ENCODE peak calls at places on chromosomes 13 and 19, in six cellular contexts. One of them, this sample, is unnamed. For H3K4me1, the result is how much of the 10 kb centered on the place peaks cover.

GRCh38 chr19:18049390-18049789 is 37.3 kb downstream of the IL12RB1 start:
- DNase-seq in H1: no peak
- DNase-seq in SK-N-SH: no peak
- DNase-seq in K562: no peak
- DNase-seq in HepG2: no peak
- DNase-seq in GM12878: no peak
- DNase-seq in this sample: no peak

GRCh38 chr13:98507060-98507797 is 69.7 kb downstream of the STK24 start:
- DNase-seq in H1: no peak
- DNase-seq in SK-N-SH: peak
- DNase-seq in K562: peak
- DNase-seq in HepG2: peak
- DNase-seq in GM12878: no peak
- DNase-seq in this sample: no peak

GRCh38 chr19:28293685-28294084 is 919.3 kb downstream of the UQCRFS1 start:
- DNase-seq in H1: no peak
- DNase-seq in SK-N-SH: no peak
- DNase-seq in K562: no peak
- DNase-seq in HepG2: no peak
- DNase-seq in GM12878: no peak
- DNase-seq in this sample: no peak

GRCh38 chr19:42330521-42330835 is 5.0 kb downstream of the MEGF8 start:
- DNase-seq in H1: no peak
- DNase-seq in SK-N-SH: no peak
- DNase-seq in K562: no peak
- DNase-seq in HepG2: no peak
- DNase-seq in GM12878: no peak
- DNase-seq in this sample: no peak

GRCh38 chr13:70310720-70311119 is 202.5 kb upstream of the KLHL1 start:
- DNase-seq in H1: no peak
- DNase-seq in SK-N-SH: peak
- DNase-seq in K562: no peak
- DNase-seq in HepG2: peak
- DNase-seq in GM12878: no peak
- DNase-seq in this sample: peak

GRCh38 chr19:49861541-49862410 is 5.6 kb downstream of the PNKP start:
- DNase-seq in H1: no peak
- DNase-seq in SK-N-SH: no peak
- DNase-seq in K562: no peak
- DNase-seq in HepG2: no peak
- DNase-seq in GM12878: no peak
- DNase-seq in this sample: no peak

GRCh38 chr13:71285700-71286099 is 581.3 kb downstream of the DACH1 start:
- DNase-seq in H1: no peak
- DNase-seq in SK-N-SH: no peak
- DNase-seq in K562: no peak
- DNase-seq in HepG2: no peak
- DNase-seq in GM12878: no peak
- DNase-seq in this sample: no peak

GRCh38 chr19:41339936-41340335 is 13.8 kb downstream of the TGFB1 start:
- DNase-seq in H1: no peak
- DNase-seq in SK-N-SH: no peak
- DNase-seq in K562: no peak
- DNase-seq in HepG2: no peak
- DNase-seq in GM12878: no peak
- DNase-seq in this sample: no peak

GRCh38 chr19:50318438-50318837 is 10.7 kb downstream of the KCNC3 start:
- DNase-seq in H1: no peak
- DNase-seq in SK-N-SH: no peak
- DNase-seq in K562: no peak
- DNase-seq in HepG2: no peak
- DNase-seq in GM12878: no peak
- DNase-seq in this sample: no peak

GRCh38 chr13:61414686-61415664 is 674 bp downstream of the PCDH20 start:
- DNase-seq in H1: peak
- DNase-seq in SK-N-SH: peak
- DNase-seq in K562: no peak
- DNase-seq in HepG2: peak
- DNase-seq in GM12878: no peak
- DNase-seq in this sample: no peak

GRCh38 chr13:54682184-54682583 is 1653.6 kb downstream of the OLFM4 start:
- DNase-seq in H1: no peak
- DNase-seq in SK-N-SH: no peak
- DNase-seq in K562: no peak
- DNase-seq in HepG2: no peak
- DNase-seq in GM12878: no peak
- DNase-seq in this sample: no peak

GRCh38 chr13:113216165-113217056 is 7.0 kb downstream of the CUL4A start:
- DNase-seq in H1: no peak
- DNase-seq in SK-N-SH: no peak
- DNase-seq in K562: peak
- DNase-seq in HepG2: peak
- DNase-seq in GM12878: no peak
- DNase-seq in this sample: no peak

GRCh38 chr19:3809881-3810707 is 23.9 kb upstream of the MATK start:
- DNase-seq in H1: no peak
- DNase-seq in SK-N-SH: no peak
- DNase-seq in K562: no peak
- DNase-seq in HepG2: no peak
- DNase-seq in GM12878: no peak
- DNase-seq in this sample: no peak

GRCh38 chr13:98454389-98454881 is 122.5 kb downstream of the STK24 start:
- DNase-seq in H1: no peak
- DNase-seq in SK-N-SH: no peak
- DNase-seq in K562: no peak
- DNase-seq in HepG2: peak
- DNase-seq in GM12878: no peak
- DNase-seq in this sample: no peak

DNA sequence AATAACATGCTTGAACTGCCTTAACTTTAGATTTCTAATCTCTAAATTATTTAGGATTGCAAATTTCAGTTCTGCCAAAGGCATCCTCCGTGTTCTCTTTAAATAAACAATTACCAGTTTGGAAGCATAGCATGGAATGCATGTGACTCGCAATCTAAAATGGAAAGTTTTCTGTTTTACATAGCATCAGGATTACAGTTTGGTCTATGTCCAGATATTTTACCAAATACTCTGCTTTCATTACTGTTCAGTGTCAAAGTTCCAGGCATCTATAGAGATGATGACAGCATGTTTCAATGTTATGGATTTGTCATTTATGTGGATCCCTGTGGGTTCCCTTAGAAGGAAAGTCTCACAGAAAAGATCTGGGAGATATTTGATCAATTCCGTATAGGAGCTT is 16.8 kb downstream of the FLT1 start:
- DNase-seq in H1: no peak
- DNase-seq in SK-N-SH: no peak
- DNase-seq in K562: no peak
- DNase-seq in HepG2: no peak
- DNase-seq in GM12878: no peak
- DNase-seq in this sample: no peak
- H3K4me1 ChIP-seq in H1: under half
- H3K4me1 ChIP-seq in SK-N-SH: under half
- H3K4me1 ChIP-seq in K562: under half
- H3K4me1 ChIP-seq in HepG2: under half
- H3K4me1 ChIP-seq in GM12878: under half
- H3K4me1 ChIP-seq in this sample: under half

DNA sequence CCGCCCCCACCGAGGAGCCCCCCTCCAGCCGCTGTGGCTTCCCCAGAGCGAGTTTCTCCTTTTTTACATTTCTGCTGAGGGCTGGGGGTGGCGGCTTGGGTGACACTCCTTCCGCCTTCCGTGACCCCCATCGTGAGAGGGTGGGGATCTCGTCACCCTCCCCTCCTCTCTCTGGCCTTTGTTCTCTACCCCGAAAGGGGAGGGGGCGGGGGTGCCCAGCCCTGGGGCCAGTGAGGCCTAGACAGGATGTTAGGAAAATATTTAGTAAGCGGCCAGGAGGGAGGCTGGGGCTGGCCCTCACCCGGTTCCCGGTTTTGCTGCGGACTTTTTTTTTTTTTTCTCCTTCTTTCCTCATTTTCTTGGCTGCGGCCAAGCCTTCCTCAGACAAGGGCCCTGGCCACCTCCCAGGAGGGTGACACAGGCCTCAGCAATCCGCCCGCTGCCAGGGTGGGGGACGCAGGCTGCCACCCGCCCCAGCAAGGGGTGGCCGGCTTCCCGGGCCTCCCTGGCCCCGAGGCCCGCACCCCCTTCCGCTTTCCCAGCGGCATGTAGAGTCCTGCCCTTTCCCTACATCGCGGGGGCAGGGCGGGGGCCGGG is 3.9 kb downstream of the MIDN start:
- DNase-seq in H1: no peak
- DNase-seq in SK-N-SH: peak
- DNase-seq in K562: no peak
- DNase-seq in HepG2: no peak
- DNase-seq in GM12878: no peak
- DNase-seq in this sample: no peak
- TF ChIP-seq SIN3A in H1: no peak
- TF ChIP-seq SIN3A in SK-N-SH: no peak
- TF ChIP-seq SIN3A in K562: no peak
- TF ChIP-seq SIN3A in HepG2: no peak
- TF ChIP-seq SIN3A in GM12878: no peak
- TF ChIP-seq SIN3A in this sample: no peak

DNA sequence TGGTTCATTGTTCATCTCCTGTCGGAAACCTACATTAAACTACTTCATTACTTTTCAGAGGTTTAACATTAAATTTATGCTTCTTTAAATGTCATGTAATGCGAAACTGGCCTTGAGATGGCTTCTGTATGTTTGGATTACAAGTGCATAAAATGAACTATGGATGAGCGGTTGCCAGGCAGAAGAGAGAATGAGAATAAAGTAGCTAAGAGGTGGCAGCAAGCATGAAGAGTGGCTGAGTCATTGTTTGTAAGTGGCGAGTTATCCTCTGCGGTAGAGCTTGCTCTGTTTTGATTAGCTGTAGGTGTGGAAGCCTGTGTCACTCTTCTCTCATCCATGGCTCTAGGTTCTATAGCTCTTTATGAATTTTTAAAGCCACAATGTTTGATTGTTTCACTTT is 1139.6 kb upstream of the PCDH9 start:
- DNase-seq in H1: no peak
- DNase-seq in SK-N-SH: no peak
- DNase-seq in K562: no peak
- DNase-seq in HepG2: peak
- DNase-seq in GM12878: no peak
- DNase-seq in this sample: no peak
- TF ChIP-seq POLR2AphosphoS5 in H1: no peak
- TF ChIP-seq POLR2AphosphoS5 in SK-N-SH: no peak
- TF ChIP-seq POLR2AphosphoS5 in K562: no peak
- TF ChIP-seq POLR2AphosphoS5 in HepG2: no peak
- TF ChIP-seq POLR2AphosphoS5 in GM12878: no peak
- TF ChIP-seq POLR2AphosphoS5 in this sample: no peak

DNA sequence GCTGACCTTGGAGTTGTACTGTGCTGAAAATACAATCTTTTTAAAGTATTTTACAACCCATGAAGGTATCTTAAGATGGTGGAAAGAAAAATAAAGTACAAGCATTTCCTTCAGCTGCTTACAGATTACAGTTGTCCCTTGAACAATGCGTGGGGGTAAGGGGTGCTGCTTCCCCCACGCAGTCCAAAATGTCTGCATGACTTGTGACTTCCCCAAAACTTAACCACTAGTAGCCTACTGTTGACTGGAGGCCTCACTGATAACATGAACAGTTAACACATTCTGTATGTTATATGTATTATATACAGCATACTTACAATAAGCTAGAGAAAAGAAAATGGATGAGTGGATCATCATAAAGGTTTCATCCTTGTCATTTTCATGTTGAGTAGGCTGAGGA is 45.3 kb upstream of the ZNF599 start:
- DNase-seq in H1: no peak
- DNase-seq in SK-N-SH: no peak
- DNase-seq in K562: no peak
- DNase-seq in HepG2: no peak
- DNase-seq in GM12878: no peak
- DNase-seq in this sample: no peak
- H3K4me1 ChIP-seq in H1: under half
- H3K4me1 ChIP-seq in SK-N-SH: under half
- H3K4me1 ChIP-seq in K562: under half
- H3K4me1 ChIP-seq in HepG2: under half
- H3K4me1 ChIP-seq in GM12878: under half
- H3K4me1 ChIP-seq in this sample: under half

DNA sequence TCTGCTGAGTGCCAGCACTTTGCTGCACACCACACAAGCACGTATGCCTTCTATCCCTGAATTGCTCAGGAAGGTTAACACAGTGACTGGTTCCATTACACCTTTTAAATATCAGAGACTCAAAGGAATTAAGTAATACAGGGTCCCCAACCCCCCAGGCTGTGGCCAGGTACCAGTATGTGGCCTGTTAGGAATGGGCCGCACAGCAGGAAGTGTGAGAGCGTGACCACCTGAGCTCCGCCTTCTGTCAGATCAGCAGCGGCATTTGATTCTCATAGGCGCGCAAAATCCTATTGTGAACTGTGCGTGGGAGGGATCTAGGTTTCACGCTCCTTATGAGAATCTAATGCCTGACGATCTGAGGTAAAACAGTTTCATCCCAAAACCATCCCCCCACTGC is 194.5 kb downstream of the FOXO1 start:
- DNase-seq in H1: no peak
- DNase-seq in SK-N-SH: no peak
- DNase-seq in K562: no peak
- DNase-seq in HepG2: no peak
- DNase-seq in GM12878: no peak
- DNase-seq in this sample: no peak
- TF ChIP-seq SIN3A in H1: no peak
- TF ChIP-seq SIN3A in SK-N-SH: no peak
- TF ChIP-seq SIN3A in K562: no peak
- TF ChIP-seq SIN3A in HepG2: no peak
- TF ChIP-seq SIN3A in GM12878: no peak
- TF ChIP-seq SIN3A in this sample: no peak

DNA sequence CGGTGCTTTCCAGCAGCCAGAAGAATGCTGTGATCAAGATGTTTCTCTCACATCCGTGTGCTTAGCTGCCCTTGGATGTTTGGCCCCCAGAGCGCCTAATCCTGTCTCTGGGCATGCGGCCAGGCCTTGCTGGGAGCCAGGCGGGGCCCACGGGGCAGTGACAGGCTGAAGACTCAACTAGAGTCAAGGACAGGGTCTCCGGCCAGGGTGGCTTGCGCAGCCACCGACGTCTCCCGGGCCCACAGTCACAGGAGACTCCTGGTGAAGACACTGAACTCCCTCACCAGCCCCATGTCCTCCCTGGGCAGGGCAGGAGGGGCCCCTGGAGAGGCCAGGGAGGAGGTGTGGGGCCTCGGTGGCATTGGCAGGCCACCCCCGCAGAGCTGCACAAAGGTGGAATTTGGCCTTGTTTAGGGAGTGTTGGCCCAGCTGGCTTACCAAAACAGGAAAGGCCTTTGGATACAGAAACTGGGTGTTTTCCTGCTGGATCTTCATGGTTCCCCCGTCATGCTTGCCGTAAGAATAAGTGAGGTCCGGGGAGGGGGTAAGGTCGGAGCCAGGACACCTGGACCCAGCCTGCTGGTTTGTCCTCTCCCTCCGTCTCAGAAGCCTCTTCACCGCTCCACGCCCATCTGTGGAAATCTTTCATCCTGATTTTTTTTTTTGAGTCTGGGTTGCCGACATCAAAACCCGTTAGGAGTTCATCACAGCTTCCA is 10.0 kb upstream of the NDUFS7 start:
- DNase-seq in H1: no peak
- DNase-seq in SK-N-SH: no peak
- DNase-seq in K562: no peak
- DNase-seq in HepG2: peak
- DNase-seq in GM12878: no peak
- DNase-seq in this sample: no peak
- TF ChIP-seq POLR2AphosphoS5 in H1: no peak
- TF ChIP-seq POLR2AphosphoS5 in SK-N-SH: no peak
- TF ChIP-seq POLR2AphosphoS5 in K562: no peak
- TF ChIP-seq POLR2AphosphoS5 in HepG2: no peak
- TF ChIP-seq POLR2AphosphoS5 in GM12878: no peak
- TF ChIP-seq POLR2AphosphoS5 in this sample: no peak